ENCODE peak calls at places on chromosomes 16 and 17, in six cellular contexts. M is H9, I is IMR-90, K is neuronal stem cell, O is H1, E is mesenchymal stem cell. Y is an unnamed sample.

GRCh38 chr17:55463600-55463999 is 42.0 kb upstream of the MMD start:
- DNase-seq in M (no peak), K (no peak), I (no peak), O (no peak), E (no peak), Y (no peak)

GRCh38 chr16:12637002-12637401 is 166.7 kb downstream of the CPPED1 start:
- DNase-seq in E (no peak), K (peak), M (peak), O (no peak), I (no peak), Y (no peak)

GRCh38 chr17:80320496-80320895 is 59.8 kb downstream of the RNF213 start:
- DNase-seq in K (no peak), M (no peak), E (no peak), I (no peak), O (no peak), Y (no peak)

GRCh38 chr16:75080205-75081029 is 36.2 kb downstream of the LDHD start:
- DNase-seq in E (peak), I (peak), O (no peak), K (no peak), M (no peak), Y (peak)

GRCh38 chr16:67531247-67531646 is 2.6 kb downstream of the RIPOR1 start:
- DNase-seq in I (no peak), E (no peak), M (no peak), O (no peak), K (no peak), Y (peak)

GRCh38 chr17:47663997-47664941 is 14.6 kb downstream of the KPNB1 start:
- DNase-seq in O (peak), E (peak), K (peak), I (peak), M (peak), Y (peak)

GRCh38 chr17:71142333-71142732 is 973.0 kb downstream of the KCNJ2 start:
- DNase-seq in K (no peak), O (no peak), I (peak), M (no peak), E (peak), Y (no peak)

GRCh38 chr17:37662358-37662757 is 19.1 kb upstream of the DDX52 start:
- DNase-seq in I (no peak), M (peak), K (peak), E (no peak), O (no peak), Y (no peak)

GRCh38 chr17:67663445-67663844 is 54.3 kb upstream of the NOL11 start:
- DNase-seq in I (no peak), K (no peak), O (no peak), E (no peak), M (no peak), Y (no peak)

GRCh38 chr16:4679156-4679853 is 14.1 kb upstream of the NUDT16L1 start:
- DNase-seq in M (no peak), E (no peak), I (no peak), K (no peak), O (no peak), Y (no peak)

GRCh38 chr17:50051082-50051576 is 4.8 kb upstream of the ITGA3 start:
- DNase-seq in I (peak), O (no peak), M (peak), K (no peak), E (peak), Y (peak)
- H2BK120ac ChIP-seq in I (peak), O (no peak), M (no peak), K (no peak), E (peak), Y (peak)

GRCh38 chr16:85169333-85170065 is 57.2 kb upstream of the CIBAR2 start:
- DNase-seq in M (no peak), E (no peak), I (no peak), O (no peak), K (no peak), Y (peak)

GRCh38 chr16:85171004-85171808 is 58.9 kb upstream of the CIBAR2 start:
- DNase-seq in I (no peak), M (no peak), O (no peak), E (no peak), K (no peak), Y (no peak)

GRCh38 chr16:85168732-85169256 is 56.5 kb upstream of the CIBAR2 start:
- DNase-seq in E (no peak), I (peak), M (no peak), K (peak), O (peak), Y (peak)

GRCh38 chr16:85171809-85172464 is 59.7 kb upstream of the CIBAR2 start:
- DNase-seq in M (no peak), I (no peak), E (no peak), K (no peak), O (no peak), Y (peak)

DNA sequence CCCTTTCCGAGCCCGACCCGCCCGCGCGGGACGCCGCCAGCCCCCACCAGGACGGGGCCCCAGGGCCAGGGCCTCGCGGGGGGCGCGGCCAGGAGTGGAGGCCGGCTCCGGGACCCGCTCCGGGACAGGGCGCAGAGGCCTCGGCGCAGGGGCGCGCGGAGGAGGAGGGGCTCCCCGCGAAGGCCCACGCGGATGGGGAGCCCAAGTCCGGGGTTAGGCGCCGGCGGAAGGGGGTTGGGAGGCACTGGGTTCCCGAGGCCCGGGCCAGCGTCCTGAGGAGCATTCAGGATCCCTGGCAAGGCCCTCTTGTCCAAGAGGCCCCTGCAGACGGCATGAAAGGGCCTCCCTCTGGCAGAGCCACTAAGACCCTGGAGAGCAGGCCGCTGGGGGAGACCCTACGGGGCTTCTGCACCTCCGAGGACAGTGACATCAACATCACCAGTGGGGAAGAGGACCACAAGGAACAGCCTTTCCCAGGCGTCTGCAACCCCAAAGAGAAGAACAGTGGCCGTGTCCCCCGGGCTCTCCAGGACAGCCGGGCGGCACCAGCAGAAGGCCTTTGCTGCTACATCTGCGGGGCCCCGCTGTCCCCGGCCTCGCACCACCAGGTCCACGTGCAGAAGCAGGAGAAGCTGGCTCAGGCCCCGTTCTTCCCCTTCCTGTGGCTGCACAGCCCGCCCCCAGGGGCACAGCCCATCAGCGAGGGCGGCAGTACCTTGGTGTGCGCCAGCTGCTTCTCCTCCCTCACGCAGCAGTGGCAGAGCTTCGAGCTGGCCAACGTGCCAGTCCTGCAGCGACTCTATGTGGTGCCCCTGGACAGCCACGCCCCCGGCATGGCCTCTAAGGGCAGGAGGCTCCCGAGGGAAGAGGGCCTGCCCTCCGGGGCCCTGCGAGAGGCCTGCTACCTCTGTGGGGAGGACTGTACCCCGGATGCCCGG is 58.1 kb upstream of the CIBAR2 start:
- DNase-seq in K (no peak), I (no peak), M (no peak), O (no peak), E (no peak), Y (no peak)
- H3K4ac ChIP-seq in K (no peak), I (peak), M (no peak), O (peak), E (peak), Y (peak)

DNA sequence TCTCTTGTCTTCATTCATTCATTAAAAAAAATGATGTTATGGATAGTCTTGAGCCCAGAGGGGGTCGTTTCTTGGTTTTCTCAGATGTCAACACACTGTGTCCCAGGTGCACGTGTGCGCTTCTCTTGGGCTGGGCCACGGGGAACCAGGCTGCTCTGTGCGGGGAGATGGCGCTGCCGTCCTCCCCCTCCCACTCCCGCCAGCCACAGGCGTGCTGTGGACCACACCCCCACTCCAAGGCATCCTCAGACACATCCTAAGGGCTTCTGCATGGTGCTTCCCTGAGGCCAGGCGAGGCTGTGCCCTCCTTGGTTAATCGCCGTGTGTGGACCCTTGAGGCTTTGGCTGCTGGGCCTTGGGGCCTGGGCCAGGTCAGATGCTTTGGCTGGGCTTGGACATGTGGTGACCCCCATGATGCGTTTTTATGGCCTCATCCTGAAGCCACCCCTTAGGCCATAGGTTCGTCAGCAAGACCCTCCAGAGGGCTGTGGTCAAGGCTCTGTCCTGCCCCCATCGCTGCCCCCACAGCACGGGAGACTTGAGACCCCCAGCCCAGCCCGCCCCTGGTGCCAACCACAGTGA is 245.7 kb upstream of the CIBAR2 start:
- DNase-seq in M (no peak), E (no peak), K (no peak), O (no peak), I (no peak), Y (no peak)
- H4K91ac ChIP-seq in M (no peak), E (peak), K (no peak), O (no peak), I (no peak), Y (peak)

DNA sequence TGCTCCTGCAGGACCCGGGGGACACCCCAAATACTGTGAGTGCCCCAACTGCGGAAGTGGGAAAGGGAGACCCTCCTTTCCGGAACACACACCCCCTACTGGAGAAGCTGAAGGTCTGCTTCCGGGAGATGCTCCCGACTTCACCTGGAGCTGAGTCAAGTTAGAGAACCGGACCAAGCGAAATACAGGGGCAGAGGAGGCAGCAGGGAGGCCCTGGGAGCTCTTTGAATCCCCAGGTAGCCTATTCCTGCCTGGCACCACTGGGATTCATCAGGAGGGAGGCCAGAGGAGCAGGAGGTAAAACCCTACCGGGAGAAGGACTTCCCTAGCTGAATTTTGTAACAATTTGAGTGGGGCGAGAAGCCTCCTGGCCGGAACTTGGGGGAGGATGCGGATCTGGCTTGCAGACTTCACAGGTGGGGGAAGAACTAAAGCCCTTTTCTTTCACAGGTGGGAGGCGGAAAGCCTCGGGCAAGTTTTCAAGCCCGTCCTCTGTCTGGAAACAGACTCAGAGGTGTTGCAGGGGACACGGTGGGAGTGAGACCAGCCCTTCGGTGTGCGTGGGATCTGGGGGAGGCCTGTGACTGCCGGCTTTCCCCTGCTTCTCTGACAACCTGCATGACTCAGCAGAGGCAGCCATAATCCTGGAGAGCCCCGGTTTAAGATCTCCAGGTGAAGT is 22.4 kb upstream of the TEKT1 start:
- DNase-seq in O (peak), E (no peak), K (no peak), I (no peak), M (peak), Y (no peak)
- H2BK120ac ChIP-seq in O (peak), E (no peak), K (no peak), I (no peak), M (no peak), Y (no peak)

DNA sequence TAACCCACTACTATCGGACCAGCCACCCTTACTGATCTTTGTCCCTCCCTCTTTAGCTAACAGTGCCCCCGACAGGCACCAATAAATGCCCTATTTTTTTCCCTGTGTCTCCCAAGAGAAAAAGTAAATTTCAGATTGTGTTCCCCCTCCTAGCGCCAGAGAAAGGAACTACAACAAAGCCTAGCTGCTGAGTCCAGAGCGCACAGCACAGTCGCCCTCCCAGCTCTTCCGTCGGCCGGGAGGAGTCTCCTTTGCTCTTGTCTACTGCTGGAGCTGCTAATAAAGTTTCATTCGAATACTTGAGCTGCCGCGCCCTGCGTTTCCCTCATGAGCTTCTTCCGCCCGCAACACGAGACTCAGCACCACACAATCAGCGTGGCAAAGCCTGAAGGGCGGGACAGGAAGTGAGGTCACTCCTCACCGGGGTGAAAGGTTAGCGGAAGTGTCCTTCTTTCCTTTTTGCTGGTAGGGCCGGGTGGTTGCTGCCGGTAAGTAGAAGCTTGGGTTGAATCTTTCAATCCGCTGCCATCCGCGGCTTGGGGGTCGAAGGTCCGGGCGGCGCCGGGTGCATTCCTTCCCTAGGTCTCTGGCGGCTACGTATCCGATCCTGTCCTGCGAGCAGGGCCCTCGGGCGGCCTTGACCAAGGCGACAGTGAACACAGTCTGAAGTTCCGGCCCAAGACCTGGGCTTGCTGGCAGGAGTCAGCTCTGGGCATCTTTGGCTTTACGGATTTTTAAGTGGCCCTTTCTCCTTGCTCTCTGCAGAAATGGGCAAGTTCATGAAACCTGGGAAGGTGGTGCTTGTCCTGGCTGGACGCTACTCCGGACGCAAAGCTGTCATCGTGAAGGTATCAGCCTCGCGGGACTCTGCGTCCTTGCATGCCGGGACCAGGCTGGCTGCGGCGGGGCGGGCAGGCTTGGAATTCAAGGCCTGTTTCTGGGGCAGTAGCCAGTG is at the start of gene RPL27:
- DNase-seq in M (peak), K (peak), E (peak), O (peak), I (peak), Y (peak)
- H3K4ac ChIP-seq in M (peak), K (peak), E (peak), O (peak), I (peak), Y (peak)

DNA sequence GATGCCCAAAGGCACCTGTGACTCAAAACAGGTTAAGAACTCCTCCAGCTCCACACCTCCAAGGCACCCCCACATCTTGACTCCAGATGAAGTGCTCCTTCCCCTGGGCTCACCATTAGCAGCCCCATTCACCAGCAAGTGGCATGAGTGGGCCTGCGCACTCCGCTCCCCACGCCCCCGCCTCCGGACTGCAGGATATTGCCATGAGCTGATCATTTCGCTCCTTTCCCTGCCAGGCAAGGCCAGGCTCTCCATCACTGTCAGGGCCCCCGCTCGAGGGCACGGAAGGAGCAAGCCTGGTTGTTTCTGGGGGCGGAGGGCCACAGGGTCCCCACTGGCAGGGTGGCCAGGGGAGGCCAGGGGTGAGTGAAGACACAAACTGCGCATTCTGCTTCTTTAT is 69.9 kb downstream of the ZNF423 start:
- DNase-seq in I (no peak), K (no peak), O (no peak), E (no peak), M (no peak), Y (no peak)
- H4K91ac ChIP-seq in I (no peak), K (no peak), O (no peak), E (no peak), M (no peak), Y (no peak)

GRCh38 chr16:11330526-11331237 is 14.6 kb upstream of the RMI2 start:
- DNase-seq in M (no peak), O (no peak), E (no peak), K (no peak), I (no peak), Y (no peak)
- H2BK120ac ChIP-seq in M (no peak), O (peak), E (no peak), K (no peak), I (peak), Y (peak)

GRCh38 chr16:19883296-19883951 is 1.2 kb downstream of the GPRC5B start:
- DNase-seq in M (peak), O (peak), K (no peak), I (peak), E (peak), Y (no peak)
- H3K4ac ChIP-seq in M (no peak), O (peak), K (no peak), I (no peak), E (no peak), Y (peak)

GRCh38 chr17:2881295-2881694 is 85.1 kb downstream of the RAP1GAP2 start:
- DNase-seq in M (no peak), E (no peak), I (no peak), O (no peak), K (no peak), Y (no peak)

GRCh38 chr17:2876467-2876866 is 80.2 kb downstream of the RAP1GAP2 start:
- DNase-seq in E (no peak), K (no peak), I (no peak), O (no peak), M (no peak), Y (peak)

GRCh38 chr17:2878751-2879254 is 82.6 kb downstream of the RAP1GAP2 start:
- DNase-seq in O (no peak), I (no peak), K (no peak), E (no peak), M (no peak), Y (no peak)

GRCh38 chr17:2883544-2884203 is 87.4 kb downstream of the RAP1GAP2 start:
- DNase-seq in E (peak), K (no peak), O (no peak), M (no peak), I (peak), Y (no peak)

DNA sequence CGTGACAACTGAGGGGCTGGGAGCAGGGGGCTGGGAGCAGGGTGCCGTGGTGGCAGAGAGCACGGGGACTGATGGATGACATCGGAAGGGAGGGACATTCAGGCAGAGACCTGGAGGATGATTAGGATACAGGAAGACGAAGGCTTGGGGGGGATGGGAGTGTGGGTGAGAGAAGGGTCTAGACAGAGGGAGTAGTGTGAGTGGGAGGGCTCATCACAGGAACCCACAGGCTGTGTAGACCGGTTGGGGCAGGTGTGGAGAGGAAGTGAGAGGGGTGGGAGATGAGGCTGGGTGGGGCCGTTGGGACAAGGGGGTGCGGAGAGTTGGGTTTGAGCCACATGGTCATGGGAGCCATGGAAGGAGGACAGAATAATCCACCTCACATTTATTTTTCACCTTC is 83.8 kb downstream of the RAP1GAP2 start:
- DNase-seq in E (no peak), K (no peak), I (no peak), O (no peak), M (no peak), Y (no peak)
- H4K91ac ChIP-seq in E (no peak), K (no peak), I (no peak), O (no peak), M (no peak), Y (no peak)